ENCODE peak calls at places on chromosomes 4 and X, in seven cellular contexts. V is adipocyte, S is PC-3, O is astrocyte, C is H9, D is GM23248, U is colonic mucosa. K is an unnamed sample.

GRCh38 chrX:13955975-13956374 is 73.7 kb downstream of the GEMIN8 start:
- DNase-seq in C (no peak), S (no peak), O (no peak), U (no peak), V (no peak), D (no peak), K (no peak)

GRCh38 chr4:122739174-122739573 is 6.7 kb downstream of the BBS12 start:
- DNase-seq in C (no peak), D (peak; percentile 91), S (peak; percentile 21), U (no peak), O (peak; percentile 75), V (peak; percentile 83), K (no peak)

GRCh38 chr4:52641853-52642563 is 17.1 kb downstream of the USP46 start:
- DNase-seq in O (peak; percentile 65), V (peak; percentile 27), C (no peak), D (peak; percentile 67), S (peak; percentile 81), U (no peak), K (no peak)

GRCh38 chrX:68534696-68535095 is 35.8 kb downstream of the YIPF6 start:
- DNase-seq in U (no peak), C (no peak), O (no peak), D (peak; percentile 54), V (no peak), S (no peak), K (no peak)

GRCh38 chrX:150100261-150100660 is 162.0 kb upstream of the EOLA2 start:
- DNase-seq in O (peak; percentile 78), S (no peak), V (peak; percentile 6), D (peak; percentile 36), U (no peak), C (no peak), K (no peak)

GRCh38 chrX:34770511-34770910 is 113.4 kb upstream of the TMEM47 start:
- DNase-seq in O (no peak), V (peak; percentile 55), S (no peak), C (no peak), U (no peak), D (peak; percentile 23), K (no peak)

GRCh38 chr4:30443289-30443688 is 276.9 kb upstream of the PCDH7 start:
- DNase-seq in U (no peak), S (no peak), C (peak; percentile 37), O (no peak), V (no peak), D (no peak), K (peak; percentile 72)

GRCh38 chr4:22253431-22253830 is 262.4 kb downstream of the ADGRA3 start:
- DNase-seq in O (no peak), C (no peak), U (no peak), D (no peak), S (no peak), V (no peak), K (no peak)

GRCh38 chr4:101356928-101357327 is 9.6 kb upstream of the PPP3CA start:
- DNase-seq in U (no peak), S (peak; percentile 92), C (no peak), O (peak; percentile 100), D (peak; percentile 87), V (peak; percentile 70), K (no peak)

GRCh38 chr4:11976726-11977263 is 548.1 kb upstream of the HS3ST1 start:
- DNase-seq in O (no peak), S (peak; percentile 47), V (no peak), C (no peak), U (no peak), D (no peak), K (no peak)

GRCh38 chr4:38621004-38621684 is 42.9 kb upstream of the KLF3 start:
- DNase-seq in D (peak; percentile 83), U (peak; percentile 75), C (no peak), O (peak; percentile 63), V (peak; percentile 95), S (peak; percentile 91), K (no peak)

GRCh38 chr4:8201341-8201781 is 2.3 kb downstream of the SH3TC1 start:
- DNase-seq in V (no peak), U (no peak), D (no peak), C (no peak), S (no peak), O (no peak), K (no peak)

GRCh38 chr4:84855774-84856173 is 110.7 kb downstream of the WDFY3 start:
- DNase-seq in U (no peak), O (peak; percentile 12), V (no peak), C (no peak), D (peak; percentile 26), S (no peak), K (no peak)

GRCh38 chrX:115499112-115499805 is 61.7 kb upstream of the PLS3 start:
- DNase-seq in C (no peak), O (no peak), S (no peak), V (peak; percentile 45), U (no peak), D (no peak), K (no peak)

GRCh38 chr4:138327334-138327733 is 85.2 kb upstream of the SLC7A11 start:
- DNase-seq in C (no peak), S (no peak), V (no peak), D (no peak), O (no peak), U (no peak), K (no peak)

GRCh38 chr4:168076989-168077725 is 15.2 kb upstream of the ANXA10 start:
- DNase-seq in O (peak; percentile 36), S (peak; percentile 85), V (peak; percentile 85), D (peak; percentile 69), U (peak; percentile 54), C (peak; percentile 42), K (peak; percentile 91)

GRCh38 chr4:22372958-22373357 is 142.9 kb downstream of the ADGRA3 start:
- DNase-seq in D (no peak), U (no peak), C (no peak), O (no peak), V (no peak), S (no peak), K (no peak)

GRCh38 chrX:78327370-78328048 is at the start of gene CYSLTR1:
- DNase-seq in V (no peak), U (no peak), C (no peak), S (no peak), O (no peak), D (no peak), K (no peak)
- H3K9ac ChIP-seq in V (no peak within 1 kb of the TSS), U (peak within 1 kb of the TSS; percentile 24), C (no peak within 1 kb of the TSS), S (no peak within 1 kb of the TSS), O (no peak within 1 kb of the TSS), D (no peak within 1 kb of the TSS), K (no peak within 1 kb of the TSS)

DNA sequence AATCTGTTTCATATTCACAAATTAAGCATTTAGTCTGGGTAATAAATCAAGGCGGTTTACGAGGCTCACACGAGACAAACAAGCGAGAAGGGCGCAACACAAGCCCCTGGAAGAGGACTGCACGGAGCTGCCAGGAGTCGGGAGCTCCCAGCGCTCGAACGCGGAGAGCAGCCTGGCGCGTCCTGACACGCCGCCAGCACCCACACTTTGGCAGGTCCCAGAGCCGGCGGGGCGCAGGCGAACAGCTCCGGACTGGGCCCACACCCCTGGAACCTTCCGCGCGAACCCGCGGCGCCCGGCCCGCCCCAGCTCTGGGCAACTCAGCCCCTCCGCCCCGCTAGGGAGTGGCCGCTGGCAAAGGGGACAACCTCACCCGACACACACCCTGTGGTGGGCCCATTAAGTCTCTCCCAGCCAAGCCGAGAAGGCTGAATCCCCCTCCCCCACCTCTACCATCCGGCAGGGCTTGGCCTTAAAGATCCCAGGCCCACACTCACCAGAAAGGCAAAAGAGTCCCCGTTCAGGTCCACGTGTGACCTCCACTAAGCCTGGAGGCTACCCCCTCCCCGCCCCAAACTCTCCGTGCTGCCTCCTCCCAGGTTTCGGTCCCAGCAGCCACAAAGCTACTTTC is 47.4 kb upstream of the BCOR start:
- DNase-seq in S (peak; percentile 21), D (peak; percentile 55), C (peak; percentile 78), U (peak; percentile 28), O (no peak), V (no peak), K (peak; percentile 90)
- H3K9ac ChIP-seq in S (peak overlapping the region; percentile 63), D (peak overlapping the region; percentile 84), C (peak overlapping the region; percentile 5), U (no peak overlapping the region), O (peak overlapping the region; percentile 73), V (no peak overlapping the region), K (no peak overlapping the region)

DNA sequence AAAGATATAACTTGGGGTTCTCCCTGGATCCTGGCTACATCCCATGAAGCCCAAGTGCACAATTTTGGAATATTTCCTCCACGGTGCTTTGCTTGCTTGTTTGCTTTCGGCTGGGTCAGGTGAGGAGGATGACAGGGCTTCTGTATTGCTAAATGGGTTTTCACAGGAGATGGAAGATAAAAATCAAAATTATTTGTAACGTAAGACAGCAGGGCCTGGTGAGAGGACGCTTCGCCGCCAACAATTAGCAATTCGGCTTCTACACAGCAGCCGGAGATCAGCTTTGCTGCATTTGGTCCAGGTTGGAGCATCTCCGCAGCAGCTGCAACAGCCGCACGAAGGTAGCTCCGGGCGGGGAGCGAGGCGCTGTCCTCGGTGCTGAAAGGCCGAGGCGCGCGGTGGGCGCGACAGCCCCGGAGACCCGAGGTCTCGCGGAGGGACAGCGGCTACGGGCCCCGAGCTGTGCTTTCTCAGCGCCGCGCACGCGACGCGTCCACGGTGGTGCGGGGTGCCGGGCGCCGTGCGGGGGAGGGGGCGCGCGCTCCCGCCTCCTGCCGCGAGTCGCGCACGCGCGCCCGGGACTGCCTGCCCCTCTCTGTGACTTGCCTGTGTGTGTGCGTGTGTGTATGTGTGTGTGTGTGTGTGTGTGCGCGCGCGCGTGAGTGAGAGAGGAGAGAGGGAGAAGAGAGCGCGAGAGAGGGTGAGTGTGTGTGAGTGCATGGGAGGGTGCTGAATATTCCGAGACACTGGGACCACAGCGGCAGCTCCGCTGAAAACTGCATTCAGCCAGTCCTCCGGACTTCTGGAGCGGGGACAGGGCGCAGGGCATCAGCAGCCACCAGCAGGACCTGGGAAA is at the start of gene GRIA2:
- DNase-seq in O (peak; percentile 53), S (no peak), C (peak; percentile 83), D (peak; percentile 70), V (peak; percentile 78), U (no peak), K (peak; percentile 94)
- H3K9ac ChIP-seq in O (peak within 1 kb of the TSS; percentile 16), S (no peak within 1 kb of the TSS), C (no peak within 1 kb of the TSS), D (no peak within 1 kb of the TSS), V (no peak within 1 kb of the TSS), U (no peak within 1 kb of the TSS), K (no peak within 1 kb of the TSS)

GRCh38 chr4:185885075-185885474 is 73.1 kb upstream of the SORBS2 start:
- DNase-seq in O (no peak), D (no peak), C (no peak), V (no peak), U (no peak), S (no peak), K (no peak)

GRCh38 chr4:185889566-185889965 is 77.6 kb upstream of the SORBS2 start:
- DNase-seq in C (no peak), D (no peak), V (no peak), S (no peak), U (no peak), O (no peak), K (no peak)

GRCh38 chr4:185888676-185889075 is 76.7 kb upstream of the SORBS2 start:
- DNase-seq in U (no peak), V (no peak), C (no peak), O (no peak), S (no peak), D (no peak), K (no peak)

GRCh38 chr4:185885604-185886003 is 73.6 kb upstream of the SORBS2 start:
- DNase-seq in O (no peak), S (no peak), U (no peak), V (no peak), D (no peak), C (no peak), K (no peak)

DNA sequence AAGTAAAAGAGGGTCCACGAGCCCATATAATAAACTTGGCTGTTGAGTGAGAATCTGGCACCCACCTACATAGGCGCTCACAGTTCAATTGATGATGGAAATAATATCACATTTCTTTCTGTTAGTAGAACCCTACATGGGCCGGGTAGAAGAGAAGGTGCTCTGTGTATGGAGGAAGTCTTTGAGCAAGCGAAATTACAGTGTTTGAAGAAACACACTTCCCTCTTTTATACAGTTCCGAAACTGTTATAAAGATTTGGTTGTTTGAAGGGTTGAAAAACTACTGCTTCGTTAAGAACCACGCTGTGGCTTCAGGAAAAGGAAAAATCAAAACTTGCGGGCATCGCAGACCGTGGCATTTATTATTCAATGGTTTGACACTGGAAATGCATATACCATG is 75.1 kb upstream of the SORBS2 start:
- DNase-seq in O (no peak), D (no peak), S (no peak), V (no peak), C (no peak), U (no peak), K (no peak)
- H3K9ac ChIP-seq in O (no peak overlapping the region), D (no peak overlapping the region), S (no peak overlapping the region), V (no peak overlapping the region), C (no peak overlapping the region), U (no peak overlapping the region), K (no peak overlapping the region)

K was measured in endodermal cell.